ENCODE peak calls at places on chromosomes 4 and X, in five cellular contexts. One of them, this sample, is unnamed.

GRCh38 chrX:119692241-119693031 is 532 bp downstream of the SEPTIN6 start:
- DNase-seq in caudate nucleus: no peak
- DNase-seq in HFFc6: peak; percentile 30
- DNase-seq in right lobe of liver: peak; percentile 68
- DNase-seq in astrocyte: peak; percentile 23
- DNase-seq in this sample: no peak

GRCh38 chr4:89765966-89766365 is 71.0 kb downstream of the SNCA start:
- DNase-seq in HFFc6: peak; percentile 62
- DNase-seq in astrocyte: peak; percentile 88
- DNase-seq in caudate nucleus: no peak
- DNase-seq in right lobe of liver: no peak
- DNase-seq in this sample: no peak

GRCh38 chr4:133812236-133812635 is 389.4 kb downstream of the PABPC4L start:
- DNase-seq in right lobe of liver: no peak
- DNase-seq in caudate nucleus: no peak
- DNase-seq in HFFc6: no peak
- DNase-seq in astrocyte: no peak
- DNase-seq in this sample: no peak

GRCh38 chr4:84914686-84915395 is 51.6 kb downstream of the WDFY3 start:
- DNase-seq in HFFc6: no peak
- DNase-seq in astrocyte: no peak
- DNase-seq in right lobe of liver: no peak
- DNase-seq in caudate nucleus: no peak
- DNase-seq in this sample: no peak

GRCh38 chr4:107691378-107691777 is 28.7 kb downstream of the PAPSS1 start:
- DNase-seq in HFFc6: no peak
- DNase-seq in astrocyte: no peak
- DNase-seq in right lobe of liver: no peak
- DNase-seq in caudate nucleus: no peak
- DNase-seq in this sample: no peak

GRCh38 chr4:176034498-176034897 is 31.1 kb upstream of the WDR17 start:
- DNase-seq in caudate nucleus: no peak
- DNase-seq in right lobe of liver: no peak
- DNase-seq in HFFc6: peak; percentile 35
- DNase-seq in astrocyte: peak; percentile 33
- DNase-seq in this sample: no peak

GRCh38 chrX:72046447-72046846 is 85.3 kb downstream of the RTL5 start:
- DNase-seq in HFFc6: no peak
- DNase-seq in astrocyte: peak; percentile 40
- DNase-seq in caudate nucleus: no peak
- DNase-seq in right lobe of liver: no peak
- DNase-seq in this sample: no peak

GRCh38 chr4:52957220-52957686 is 95.1 kb downstream of the RASL11B start:
- DNase-seq in astrocyte: peak; percentile 24
- DNase-seq in right lobe of liver: no peak
- DNase-seq in HFFc6: no peak
- DNase-seq in caudate nucleus: no peak
- DNase-seq in this sample: no peak

GRCh38 chrX:84907324-84907946 is 96.2 kb upstream of the APOOL start:
- DNase-seq in right lobe of liver: no peak
- DNase-seq in astrocyte: no peak
- DNase-seq in HFFc6: peak; percentile 0
- DNase-seq in caudate nucleus: no peak
- DNase-seq in this sample: no peak

GRCh38 chrX:70262952-70263567 is 3.1 kb upstream of the P2RY4 start:
- DNase-seq in caudate nucleus: no peak
- DNase-seq in right lobe of liver: no peak
- DNase-seq in astrocyte: peak; percentile 8
- DNase-seq in HFFc6: peak; percentile 5
- DNase-seq in this sample: peak; percentile 4

GRCh38 chrX:29662759-29663503 is 552.4 kb upstream of the MAGEB2 start:
- DNase-seq in HFFc6: peak; percentile 92
- DNase-seq in right lobe of liver: no peak
- DNase-seq in caudate nucleus: no peak
- DNase-seq in astrocyte: peak; percentile 96
- DNase-seq in this sample: no peak

GRCh38 chr4:128461300-128462103 is 173.9 kb upstream of the PGRMC2 start:
- DNase-seq in HFFc6: peak; percentile 87
- DNase-seq in right lobe of liver: no peak
- DNase-seq in astrocyte: peak; percentile 91
- DNase-seq in caudate nucleus: no peak
- DNase-seq in this sample: no peak

GRCh38 chrX:42462917-42463316 is 315.0 kb downstream of the PPP1R2C start:
- DNase-seq in astrocyte: no peak
- DNase-seq in HFFc6: no peak
- DNase-seq in right lobe of liver: no peak
- DNase-seq in caudate nucleus: no peak
- DNase-seq in this sample: no peak

GRCh38 chr4:73468170-73468569 is 13.4 kb upstream of the AFM start:
- DNase-seq in right lobe of liver: no peak
- DNase-seq in caudate nucleus: no peak
- DNase-seq in astrocyte: no peak
- DNase-seq in HFFc6: no peak
- DNase-seq in this sample: no peak

GRCh38 chr4:168139336-168139735 is 47.0 kb downstream of the ANXA10 start:
- DNase-seq in HFFc6: peak; percentile 75
- DNase-seq in right lobe of liver: no peak
- DNase-seq in astrocyte: peak; percentile 85
- DNase-seq in caudate nucleus: no peak
- DNase-seq in this sample: no peak

GRCh38 chrX:1403228-1403627 is 11.3 kb upstream of the SLC25A6 start:
- DNase-seq in HFFc6: no peak
- DNase-seq in right lobe of liver: peak; percentile 48
- DNase-seq in caudate nucleus: no peak
- DNase-seq in astrocyte: no peak
- DNase-seq in this sample: no peak

GRCh38 chr4:185559913-185560281 is 24.6 kb upstream of the PDLIM3 start:
- DNase-seq in HFFc6: peak; percentile 19
- DNase-seq in astrocyte: peak; percentile 81
- DNase-seq in right lobe of liver: no peak
- DNase-seq in caudate nucleus: no peak
- DNase-seq in this sample: no peak

GRCh38 chr4:163693776-163694175 is 199.3 kb downstream of the TMA16 start:
- DNase-seq in HFFc6: peak; percentile 62
- DNase-seq in astrocyte: peak; percentile 92
- DNase-seq in caudate nucleus: no peak
- DNase-seq in right lobe of liver: no peak
- DNase-seq in this sample: no peak

GRCh38 chrX:108090474-108091265 is 672 bp downstream of the PSMD10 start:
- DNase-seq in right lobe of liver: no peak
- DNase-seq in astrocyte: peak; percentile 41
- DNase-seq in caudate nucleus: no peak
- DNase-seq in HFFc6: peak; percentile 61
- DNase-seq in this sample: no peak

GRCh38 chr4:20126906-20127305 is 124.8 kb upstream of the SLIT2 start:
- DNase-seq in astrocyte: peak; percentile 28
- DNase-seq in HFFc6: peak; percentile 88
- DNase-seq in right lobe of liver: no peak
- DNase-seq in caudate nucleus: no peak
- DNase-seq in this sample: no peak

GRCh38 chr4:71130827-71131603 is 137.6 kb downstream of the DCK start:
- DNase-seq in caudate nucleus: no peak
- DNase-seq in right lobe of liver: no peak
- DNase-seq in HFFc6: peak; percentile 85
- DNase-seq in astrocyte: peak; percentile 78
- DNase-seq in this sample: no peak

This sample was measured in amygdala.